ENCODE peak calls at places on chromosomes 6 and 20, in nine cellular contexts. T is MM.1S, J is PC-9, I is astrocyte, C is GM23248, A is fibroblast of lung, F is hepatocyte, G is HCT116, V is keratinocyte. L is an unnamed sample.
A peak's percentile ranks its signal among the peaks of the same experiment; 100 is the strongest.

GRCh38 chr20:46246527-46246926 is 61.8 kb downstream of the CDH22 start:
- DNase-seq in T (no peak), J (no peak), I (no peak), C (no peak), A (no peak), F (no peak), G (no peak), V (no peak), L (no peak)

GRCh38 chr6:112409311-112409710 is 62.2 kb downstream of the RFPL4B start:
- DNase-seq in T (no peak), J (no peak), I (no peak), C (peak; percentile 38), A (peak; percentile 17), F (no peak), G (no peak), V (no peak), L (no peak)

GRCh38 chr6:125393449-125393858 is 91.7 kb upstream of the HDDC2 start:
- DNase-seq in T (peak; percentile 86), J (no peak), I (no peak), C (no peak), A (no peak), F (no peak), G (no peak), V (no peak), L (no peak)

GRCh38 chr20:63529180-63529860 is 7.9 kb downstream of the PTK6 start:
- DNase-seq in T (no peak), J (no peak), I (no peak), C (no peak), A (no peak), F (no peak), G (no peak), V (no peak), L (no peak)

GRCh38 chr20:62539208-62539607 is 63.4 kb upstream of the GATA5 start:
- DNase-seq in T (no peak), J (no peak), I (no peak), C (no peak), A (no peak), F (no peak), G (no peak), V (no peak), L (no peak)

GRCh38 chr6:159463440-159463839 is 229.6 kb downstream of the SOD2 start:
- DNase-seq in T (peak; percentile 7), J (no peak), I (no peak), C (peak; percentile 26), A (peak; percentile 6), F (peak; percentile 51), G (peak; percentile 16), V (no peak), L (peak; percentile 11)

GRCh38 chr6:128368213-128369000 is 152.0 kb downstream of the PTPRK start:
- DNase-seq in T (no peak), J (no peak), I (peak; percentile 6), C (peak; percentile 23), A (peak; percentile 20), F (no peak), G (no peak), V (no peak), L (no peak)

GRCh38 chr6:1079525-1079924 is 232.4 kb upstream of the FOXQ1 start:
- DNase-seq in T (no peak), J (peak; percentile 16), I (peak; percentile 9), C (no peak), A (peak; percentile 15), F (peak; percentile 53), G (no peak), V (no peak), L (no peak)

GRCh38 chr6:36599791-36600209 is 5.6 kb downstream of the SRSF3 start:
- DNase-seq in T (peak; percentile 46), J (no peak), I (peak; percentile 55), C (peak; percentile 68), A (peak; percentile 65), F (peak; percentile 40), G (no peak), V (no peak), L (peak; percentile 51)

GRCh38 chr6:170269873-170270541 is 20.9 kb downstream of the DLL1 start:
- DNase-seq in T (no peak), J (no peak), I (no peak), C (peak; percentile 13), A (no peak), F (no peak), G (no peak), V (no peak), L (no peak)

GRCh38 chr6:42007753-42008528 is 42.4 kb upstream of the TAF8 start:
- DNase-seq in T (no peak), J (no peak), I (no peak), C (no peak), A (no peak), F (no peak), G (no peak), V (no peak), L (no peak)

GRCh38 chr6:42727084-42727601 is 4.7 kb upstream of the PRPH2 start:
- DNase-seq in T (no peak), J (no peak), I (no peak), C (peak; percentile 76), A (peak; percentile 16), F (no peak), G (no peak), V (no peak), L (no peak)

GRCh38 chr6:157403684-157404051 is 22.7 kb downstream of the ZDHHC14 start:
- DNase-seq in T (no peak), J (no peak), I (no peak), C (no peak), A (no peak), F (no peak), G (no peak), V (no peak), L (no peak)

GRCh38 chr6:161257778-161258457 is 15.9 kb downstream of the AGPAT4 start:
- DNase-seq in T (no peak), J (no peak), I (peak; percentile 99), C (peak; percentile 97), A (peak; percentile 99), F (no peak), G (no peak), V (no peak), L (no peak)

GRCh38 chr6:100574836-100575235 is 110.1 kb upstream of the SIM1 start:
- DNase-seq in T (no peak), J (no peak), I (no peak), C (no peak), A (no peak), F (no peak), G (no peak), V (no peak), L (no peak)

GRCh38 chr20:63101781-63102719 is 95.3 kb upstream of the BHLHE23 start:
- DNase-seq in T (peak; percentile 21), J (no peak), I (peak; percentile 18), C (peak; percentile 68), A (peak; percentile 27), F (peak; percentile 44), G (no peak), V (no peak), L (peak; percentile 32)

GRCh38 chr20:50762435-50763201 is 31.2 kb downstream of the PARD6B start:
- DNase-seq in T (no peak), J (peak; percentile 50), I (peak; percentile 62), C (peak; percentile 84), A (peak; percentile 70), F (peak; percentile 33), G (no peak), V (no peak), L (peak; percentile 82)

GRCh38 chr20:48784273-48784641 is 43.5 kb downstream of the PREX1 start:
- DNase-seq in T (no peak), J (no peak), I (no peak), C (no peak), A (no peak), F (no peak), G (no peak), V (no peak), L (no peak)

DNA sequence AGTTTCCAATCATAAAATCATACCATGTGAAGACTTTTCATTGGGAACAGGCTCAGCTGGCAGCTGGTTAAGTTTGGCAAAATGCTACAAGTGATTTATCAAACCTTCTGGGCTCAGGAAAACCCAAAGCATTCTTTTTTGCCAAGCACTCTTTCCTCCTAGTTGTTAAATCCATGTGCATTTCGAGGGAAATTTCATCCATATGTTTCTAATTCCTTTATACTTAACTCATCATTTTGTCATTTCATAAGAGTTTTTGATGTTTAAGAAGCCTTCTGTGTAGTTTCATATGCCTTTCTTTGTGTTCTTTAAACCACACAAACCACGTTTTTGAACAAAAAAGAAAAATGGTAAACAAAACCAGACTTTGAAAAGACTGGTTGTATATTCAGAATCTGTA is 217.7 kb upstream of the PDE10A start:
- DNase-seq in T (no peak), J (no peak), I (peak; percentile 12), C (peak; percentile 8), A (peak; percentile 23), F (no peak), G (no peak), V (no peak), L (no peak)
- H3K4me2 ChIP-seq in T (no peak overlapping the region), J (no peak overlapping the region), I (no peak overlapping the region), C (no peak overlapping the region), A (no peak overlapping the region), F (no peak overlapping the region), G (no peak overlapping the region), V (no peak overlapping the region), L (no peak overlapping the region)

GRCh38 chr6:33208089-33208967 is at the start of gene RING1:
- DNase-seq in T (peak; percentile 72), J (peak; percentile 64), I (peak; percentile 44), C (peak; percentile 92), A (peak; percentile 72), F (peak; percentile 92), G (no peak), V (no peak), L (peak; percentile 55)
- TF ChIP-seq EZH2 in T (no peak), J (no peak), I (no peak), C (no peak), A (no peak), F (no peak), G (no peak), V (no peak), L (no peak)

GRCh38 chr6:32637883-32638282 is 677 bp downstream of the HLA-DQA1 start:
- DNase-seq in T (no peak), J (no peak), I (no peak), C (no peak), A (no peak), F (no peak), G (no peak), V (no peak), L (no peak)
- H3K4me2 ChIP-seq in T (no peak overlapping the region), J (no peak overlapping the region), I (no peak overlapping the region), C (no peak overlapping the region), A (no peak overlapping the region), F (no peak overlapping the region), G (no peak overlapping the region), V (no peak overlapping the region), L (no peak overlapping the region)

GRCh38 chr20:53214392-53214791 is 242.2 kb downstream of the TSHZ2 start:
- DNase-seq in T (no peak), J (no peak), I (no peak), C (no peak), A (no peak), F (no peak), G (no peak), V (no peak), L (no peak)

GRCh38 chr20:53220482-53221307 is 248.5 kb downstream of the TSHZ2 start:
- DNase-seq in T (no peak), J (no peak), I (peak; percentile 26), C (peak; percentile 12), A (peak; percentile 29), F (no peak), G (no peak), V (no peak), L (peak; percentile 25)

GRCh38 chr20:53216478-53216855 is 244.3 kb downstream of the TSHZ2 start:
- DNase-seq in T (no peak), J (no peak), I (no peak), C (no peak), A (no peak), F (no peak), G (no peak), V (no peak), L (no peak)

GRCh38 chr20:53215166-53215565 is 243.0 kb downstream of the TSHZ2 start:
- DNase-seq in T (peak; percentile 71), J (no peak), I (no peak), C (no peak), A (no peak), F (no peak), G (no peak), V (no peak), L (no peak)

GRCh38 chr20:53216856-53217576 is 244.9 kb downstream of the TSHZ2 start:
- DNase-seq in T (peak; percentile 81), J (peak; percentile 53), I (peak; percentile 45), C (peak; percentile 44), A (peak; percentile 58), F (peak; percentile 82), G (peak; percentile 28), V (no peak), L (peak; percentile 37)
- TF ChIP-seq EZH2 in T (no peak), J (no peak), I (no peak), C (no peak), A (no peak), F (no peak), G (no peak), V (peak; percentile 38), L (no peak)

L was measured in mammary epithelial cell.